ENCODE peak calls at places on chromosome 5, in nine cellular contexts. R is fibroblast of pulmonary artery; P is dermis blood vessel endothelial cell; Q is NCI-H1436 treated with DMSO at 0.1 percent for 48 hours; H is T-helper 2 cell; D is HFFc6; L is HuH-7; A is GM04504; K is central memory CD4-positive, alpha-beta T cell. G is an unnamed sample.

GRCh38 chr5:175582697-175583096 is 75.2 kb upstream of the HRH2 start:
- DNase-seq in R (no peak), P (no peak), Q (no peak), H (no peak), D (no peak), L (no peak), A (no peak), K (no peak), G (no peak)

GRCh38 chr5:82274343-82275266 is 3.5 kb downstream of the RPS23 start:
- DNase-seq in R (no peak), P (no peak), Q (no peak), H (no peak), D (no peak), L (no peak), A (no peak), K (no peak), G (peak)

GRCh38 chr5:111223790-111224560 is at the start of gene CAMK4:
- DNase-seq in R (peak), P (peak), Q (peak), H (peak), D (peak), L (peak), A (peak), K (peak), G (peak)

GRCh38 chr5:82799346-82800077 is 277.7 kb downstream of the TMEM167A start:
- DNase-seq in R (no peak), P (no peak), Q (no peak), H (no peak), D (no peak), L (no peak), A (no peak), K (no peak), G (peak)

GRCh38 chr5:126520593-126520953 is 74.4 kb downstream of the ALDH7A1 start:
- DNase-seq in R (no peak), P (no peak), Q (no peak), H (no peak), D (no peak), L (no peak), A (no peak), K (no peak), G (no peak)

GRCh38 chr5:173458819-173459218 is 130.6 kb upstream of the STC2 start:
- DNase-seq in R (peak), P (no peak), Q (no peak), H (no peak), D (peak), L (no peak), A (peak), K (no peak), G (peak)

GRCh38 chr5:17343675-17344074 is 126.2 kb downstream of the BASP1 start:
- DNase-seq in R (peak), P (peak), Q (no peak), H (no peak), D (peak), L (no peak), A (peak), K (no peak), G (peak)

GRCh38 chr5:15425802-15426201 is 74.2 kb upstream of the FBXL7 start:
- DNase-seq in R (peak), P (no peak), Q (no peak), H (no peak), D (no peak), L (no peak), A (no peak), K (no peak), G (no peak)

GRCh38 chr5:674630-675011 is 18.5 kb downstream of the TPPP start:
- DNase-seq in R (no peak), P (no peak), Q (no peak), H (no peak), D (no peak), L (peak), A (no peak), K (no peak), G (no peak)

GRCh38 chr5:113099822-113100221 is 123.2 kb downstream of the DCP2 start:
- DNase-seq in R (no peak), P (no peak), Q (no peak), H (no peak), D (no peak), L (no peak), A (no peak), K (no peak), G (no peak)

GRCh38 chr5:125655156-125655555 is 768.1 kb upstream of the GRAMD2B start:
- DNase-seq in R (peak), P (peak), Q (no peak), H (no peak), D (no peak), L (no peak), A (no peak), K (no peak), G (no peak)

GRCh38 chr5:33235304-33235703 is 205.5 kb upstream of the TARS1 start:
- DNase-seq in R (no peak), P (no peak), Q (no peak), H (no peak), D (no peak), L (no peak), A (no peak), K (no peak), G (no peak)

GRCh38 chr5:137393196-137393993 is 105.7 kb downstream of the SPOCK1 start:
- DNase-seq in R (no peak), P (no peak), Q (no peak), H (no peak), D (peak), L (no peak), A (no peak), K (no peak), G (no peak)

GRCh38 chr5:150516011-150516410 is 8.1 kb downstream of the NDST1 start:
- DNase-seq in R (peak), P (peak), Q (no peak), H (no peak), D (peak), L (peak), A (no peak), K (no peak), G (peak)

GRCh38 chr5:74851684-74852353 is 14.4 kb downstream of the FAM169A start:
- DNase-seq in R (peak), P (no peak), Q (no peak), H (no peak), D (peak), L (no peak), A (peak), K (no peak), G (peak)

GRCh38 chr5:160262665-160263064 is 33.4 kb downstream of the FABP6 start:
- DNase-seq in R (peak), P (peak), Q (no peak), H (no peak), D (no peak), L (no peak), A (no peak), K (no peak), G (peak)

GRCh38 chr5:149212203-149212951 is 59.3 kb upstream of the AFAP1L1 start:
- DNase-seq in R (peak), P (peak), Q (no peak), H (no peak), D (peak), L (no peak), A (peak), K (no peak), G (peak)

GRCh38 chr5:54611290-54611951 is 93.9 kb downstream of the SNX18 start:
- DNase-seq in R (no peak), P (peak), Q (no peak), H (no peak), D (no peak), L (no peak), A (no peak), K (no peak), G (no peak)

GRCh38 chr5:138610468-138611294 is 35.5 kb upstream of the HSPA9 start:
- DNase-seq in R (no peak), P (peak), Q (no peak), H (no peak), D (no peak), L (no peak), A (no peak), K (no peak), G (no peak)

GRCh38 chr5:132830436-132831094 is at the start of gene SHROOM1:
- DNase-seq in R (peak), P (peak), Q (no peak), H (no peak), D (peak), L (peak), A (no peak), K (no peak), G (peak)

GRCh38 chr5:43396762-43397304 is 15.4 kb downstream of the CCL28 start:
- DNase-seq in R (peak), P (peak), Q (no peak), H (peak), D (no peak), L (no peak), A (no peak), K (peak), G (peak)

GRCh38 chr5:53167836-53168235 is 58.3 kb upstream of the MOCS2 start:
- DNase-seq in R (peak), P (peak), Q (no peak), H (no peak), D (no peak), L (no peak), A (no peak), K (no peak), G (peak)

GRCh38 chr5:34416501-34417008 is 239.6 kb upstream of the RAI14 start:
- DNase-seq in R (no peak), P (no peak), Q (no peak), H (no peak), D (no peak), L (no peak), A (no peak), K (no peak), G (no peak)